ENCODE peak calls at places on chromosomes 7 and 10, in six cellular contexts. W is NCI-H1417, G is DMS79 treated with DMSO at 0.1 percent for 48 hours, L is ACHN, T is RCC 7860, K is ovary. Y is an unnamed sample.

GRCh38 chr7:4745971-4746919 is 29.2 kb upstream of the AP5Z1 start:
- DNase-seq in T (peak), G (no peak), W (no peak), K (no peak), L (peak), Y (peak)

GRCh38 chr10:86569335-86569734 is 47.7 kb upstream of the WAPL start:
- DNase-seq in G (no peak), K (no peak), L (no peak), T (no peak), W (no peak), Y (no peak)

GRCh38 chr7:148962823-148963582 is 65.3 kb downstream of the PDIA4 start:
- DNase-seq in T (peak), K (peak), L (peak), G (peak), W (peak), Y (peak)

GRCh38 chr10:110364531-110364937 is 59.8 kb upstream of the SMNDC1 start:
- DNase-seq in W (no peak), K (no peak), L (no peak), T (peak), G (no peak), Y (no peak)

GRCh38 chr10:127384532-127384931 is 164.6 kb upstream of the NPS start:
- DNase-seq in G (no peak), K (no peak), T (no peak), L (no peak), W (no peak), Y (no peak)

GRCh38 chr7:156515911-156516790 is 124.4 kb upstream of the RNF32 start:
- DNase-seq in G (peak), L (peak), K (no peak), W (no peak), T (no peak), Y (no peak)

GRCh38 chr10:51498424-51498823 is 201.0 kb downstream of the CSTF2T start:
- DNase-seq in T (no peak), W (no peak), L (no peak), G (no peak), K (no peak), Y (no peak)

GRCh38 chr10:118961401-118961800 is 68.1 kb upstream of the NANOS1 start:
- DNase-seq in W (no peak), T (no peak), L (no peak), G (no peak), K (no peak), Y (no peak)

GRCh38 chr7:103343758-103344452 is 662 bp downstream of the DNAJC2 start:
- DNase-seq in T (no peak), L (peak), K (no peak), W (peak), G (peak), Y (no peak)

GRCh38 chr7:17497549-17498193 is 199.2 kb downstream of the AHR start:
- DNase-seq in K (no peak), T (no peak), G (no peak), W (no peak), L (no peak), Y (no peak)